ENCODE peak calls at places on chromosomes 13 and 19, in four cellular contexts. I, Q, E and Z are unnamed samples.

GRCh38 chr13:97600438-97601080 is 166.6 kb downstream of the RAP2A start:
- DNase-seq in I (peak; percentile 14), Q (no peak), E (no peak), Z (no peak)

GRCh38 chr19:2240881-2241760 is 4.5 kb downstream of the SF3A2 start:
- DNase-seq in I (no peak), Q (no peak), E (no peak), Z (no peak)

GRCh38 chr13:71249031-71249430 is 618.0 kb downstream of the DACH1 start:
- DNase-seq in I (no peak), Q (no peak), E (no peak), Z (no peak)

GRCh38 chr19:33482486-33482885 is 39.1 kb downstream of the PEPD start:
- DNase-seq in I (no peak), Q (no peak), E (no peak), Z (no peak)

GRCh38 chr13:51815848-51816247 is 11.9 kb upstream of the DHRS12 start:
- DNase-seq in I (no peak), Q (no peak), E (no peak), Z (no peak)

GRCh38 chr13:20882206-20882605 is 20.3 kb downstream of the XPO4 start:
- DNase-seq in I (no peak), Q (no peak), E (no peak), Z (no peak)

GRCh38 chr19:46270521-46271256 is 26.2 kb upstream of the HIF3A start:
- DNase-seq in I (no peak), Q (no peak), E (no peak), Z (no peak)

GRCh38 chr13:20521388-20521787 is 4.3 kb downstream of the CRYL1 start:
- DNase-seq in I (no peak), Q (no peak), E (no peak), Z (no peak)

GRCh38 chr13:82480415-82480814 is 1401.9 kb downstream of the SLITRK1 start:
- DNase-seq in I (no peak), Q (no peak), E (no peak), Z (no peak)

GRCh38 chr13:27789495-27790303 is 2.6 kb upstream of the GSX1 start:
- DNase-seq in I (no peak), Q (no peak), E (no peak), Z (no peak)

GRCh38 chr13:110915874-110916670 is 1.2 kb upstream of the ANKRD10 start:
- DNase-seq in I (no peak), Q (no peak), E (no peak), Z (no peak)

GRCh38 chr13:35208587-35208986 is 266.5 kb downstream of the NBEA start:
- DNase-seq in I (no peak), Q (no peak), E (no peak), Z (no peak)

GRCh38 chr19:7870571-7871279 is 3.5 kb downstream of the PRR36 start:
- DNase-seq in I (no peak), Q (no peak), E (peak; percentile 45), Z (peak; percentile 74)